ENCODE peak calls at places on chromosomes 1 and 21, in four cellular contexts. One of them, this sample, is unnamed.

GRCh38 chr1:116817582-116818064 is 63.4 kb downstream of the CD2 start:
- DNase-seq in endothelial cell of umbilical vein: peak
- DNase-seq in HFF-Myc: peak
- DNase-seq in AG04450: no peak
- DNase-seq in this sample: peak

GRCh38 chr1:51622455-51622913 is 5.6 kb downstream of the OSBPL9 start:
- DNase-seq in endothelial cell of umbilical vein: peak
- DNase-seq in HFF-Myc: peak
- DNase-seq in AG04450: no peak
- DNase-seq in this sample: peak

GRCh38 chr1:172763088-172763487 is 104.2 kb downstream of the FASLG start:
- DNase-seq in endothelial cell of umbilical vein: no peak
- DNase-seq in AG04450: no peak
- DNase-seq in HFF-Myc: no peak
- DNase-seq in this sample: no peak

GRCh38 chr21:16002872-16003466 is 273.2 kb downstream of the USP25 start:
- DNase-seq in AG04450: no peak
- DNase-seq in HFF-Myc: peak
- DNase-seq in endothelial cell of umbilical vein: peak
- DNase-seq in this sample: no peak

GRCh38 chr1:227946624-227947424 is 908 bp downstream of the WNT9A start:
- DNase-seq in AG04450: no peak
- DNase-seq in endothelial cell of umbilical vein: no peak
- DNase-seq in HFF-Myc: no peak
- DNase-seq in this sample: no peak

GRCh38 chr1:156517746-156518145 is 17.2 kb upstream of the MEF2D start:
- DNase-seq in HFF-Myc: no peak
- DNase-seq in endothelial cell of umbilical vein: no peak
- DNase-seq in AG04450: no peak
- DNase-seq in this sample: no peak

GRCh38 chr1:9112961-9113880 is 15.7 kb downstream of the GPR157 start:
- DNase-seq in HFF-Myc: no peak
- DNase-seq in endothelial cell of umbilical vein: no peak
- DNase-seq in AG04450: no peak
- DNase-seq in this sample: no peak

GRCh38 chr1:66269222-66269621 is 264.7 kb upstream of the SGIP1 start:
- DNase-seq in AG04450: no peak
- DNase-seq in endothelial cell of umbilical vein: no peak
- DNase-seq in HFF-Myc: no peak
- DNase-seq in this sample: no peak

GRCh38 chr1:78743626-78744025 is 94.0 kb downstream of the IFI44 start:
- DNase-seq in AG04450: no peak
- DNase-seq in HFF-Myc: peak
- DNase-seq in endothelial cell of umbilical vein: no peak
- DNase-seq in this sample: no peak

GRCh38 chr1:2205191-2205952 is 10.8 kb upstream of the FAAP20 start:
- DNase-seq in HFF-Myc: no peak
- DNase-seq in AG04450: peak
- DNase-seq in endothelial cell of umbilical vein: peak
- DNase-seq in this sample: peak

DNA sequence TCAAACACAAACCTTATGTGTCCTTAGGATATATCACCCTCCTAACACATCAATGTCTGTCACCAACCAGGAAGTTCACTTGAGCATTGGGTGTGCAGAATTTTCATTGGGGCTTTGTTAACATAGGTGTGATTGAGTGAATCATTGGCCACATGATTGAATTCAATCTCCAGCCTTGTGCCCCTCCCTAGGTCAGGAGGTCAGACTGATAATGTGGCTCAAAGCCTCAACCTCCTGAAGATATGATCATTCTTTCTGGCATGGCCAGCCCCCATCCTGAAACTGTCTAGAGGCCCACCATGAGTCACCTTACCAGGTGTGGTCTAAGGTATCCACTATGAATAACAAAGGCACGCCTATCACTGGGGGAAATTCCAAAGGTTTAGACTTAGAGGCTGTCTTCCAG is 90.1 kb downstream of the PKN2 start:
- DNase-seq in HFF-Myc: no peak
- DNase-seq in AG04450: no peak
- DNase-seq in endothelial cell of umbilical vein: no peak
- DNase-seq in this sample: no peak
- H3K4me3 ChIP-seq in HFF-Myc: no peak
- H3K4me3 ChIP-seq in AG04450: no peak
- H3K4me3 ChIP-seq in endothelial cell of umbilical vein: no peak
- H3K4me3 ChIP-seq in this sample: no peak

DNA sequence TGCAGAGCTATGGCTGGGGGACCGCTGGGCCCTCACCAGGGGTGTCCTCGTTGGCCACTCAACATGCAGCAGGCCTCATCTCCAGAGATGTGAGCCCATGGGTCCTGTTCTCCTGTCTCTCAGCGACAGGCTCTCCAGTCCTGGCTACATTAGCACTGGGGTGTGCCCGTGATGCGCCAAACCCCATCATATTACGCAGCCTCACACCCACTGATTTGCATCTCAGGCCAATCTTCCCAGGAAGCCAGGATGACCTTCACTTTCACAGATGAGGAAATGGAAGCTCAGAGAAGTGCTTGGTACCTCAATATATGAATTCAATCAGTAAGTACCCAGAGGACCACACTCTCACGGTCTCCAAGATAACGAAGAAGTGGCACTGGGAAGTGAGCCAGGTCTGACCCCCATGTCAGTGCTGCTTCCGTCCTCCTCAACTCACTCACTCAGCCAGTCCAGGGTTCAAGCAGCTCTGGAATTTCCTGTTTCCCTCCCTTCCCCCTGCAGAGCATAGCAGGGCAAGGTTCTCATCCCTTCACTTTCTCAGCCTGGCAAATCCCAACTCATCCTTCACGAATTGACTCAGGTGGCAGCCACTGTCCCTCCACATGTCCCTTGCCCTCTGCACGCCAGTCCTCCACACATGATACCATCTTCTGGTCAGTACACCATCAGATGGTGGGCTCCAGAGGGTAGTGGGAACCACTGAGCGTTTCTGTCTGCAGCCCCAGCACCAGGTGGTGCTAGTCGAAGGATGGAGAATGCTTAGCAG is 28.9 kb upstream of the EVA1B start:
- DNase-seq in AG04450: no peak
- DNase-seq in endothelial cell of umbilical vein: peak
- DNase-seq in HFF-Myc: no peak
- DNase-seq in this sample: no peak
- H3K4me3 ChIP-seq in AG04450: no peak
- H3K4me3 ChIP-seq in endothelial cell of umbilical vein: no peak
- H3K4me3 ChIP-seq in HFF-Myc: no peak
- H3K4me3 ChIP-seq in this sample: no peak

GRCh38 chr1:205443585-205444299 is 12.1 kb downstream of the BLACAT1 start:
- DNase-seq in HFF-Myc: no peak
- DNase-seq in AG04450: no peak
- DNase-seq in endothelial cell of umbilical vein: no peak
- DNase-seq in this sample: no peak

GRCh38 chr1:205442051-205442721 is 13.7 kb downstream of the BLACAT1 start:
- DNase-seq in HFF-Myc: no peak
- DNase-seq in AG04450: no peak
- DNase-seq in endothelial cell of umbilical vein: no peak
- DNase-seq in this sample: no peak

GRCh38 chr1:205445653-205445955 is 10.2 kb downstream of the BLACAT1 start:
- DNase-seq in HFF-Myc: no peak
- DNase-seq in AG04450: no peak
- DNase-seq in endothelial cell of umbilical vein: no peak
- DNase-seq in this sample: no peak

GRCh38 chr1:205444931-205445652 is 10.8 kb downstream of the BLACAT1 start:
- DNase-seq in HFF-Myc: no peak
- DNase-seq in endothelial cell of umbilical vein: no peak
- DNase-seq in AG04450: no peak
- DNase-seq in this sample: no peak

DNA sequence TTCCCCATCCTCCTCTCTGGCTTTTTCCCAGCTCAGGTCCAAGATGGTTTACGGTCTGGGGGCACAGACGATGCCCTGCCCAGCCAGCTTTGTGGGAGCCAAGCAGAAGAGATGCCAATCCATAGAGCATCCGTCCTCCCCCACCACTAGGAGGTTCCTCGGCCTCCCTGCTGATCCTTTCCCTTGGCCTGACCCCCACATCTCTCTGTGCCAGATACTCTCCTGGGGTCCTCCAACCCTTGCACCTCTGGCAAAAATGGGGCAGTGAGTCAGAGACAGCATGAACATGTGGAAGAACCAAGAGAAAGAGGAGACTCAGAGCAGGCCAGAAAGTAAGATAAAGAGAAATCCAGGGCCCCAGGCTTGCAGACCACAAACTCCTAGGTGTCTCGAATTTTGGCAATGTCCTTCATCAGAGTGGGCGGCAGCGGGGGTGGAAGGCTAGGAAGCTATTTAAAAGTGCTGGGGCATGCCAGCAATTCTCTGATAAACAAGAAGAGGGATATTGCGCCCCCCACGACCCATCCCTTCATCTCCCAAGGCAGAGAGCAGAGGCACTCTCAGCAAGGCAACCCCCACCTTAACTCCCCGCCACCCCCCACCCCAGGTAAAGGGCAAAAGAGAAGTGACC is 11.4 kb downstream of the BLACAT1 start:
- DNase-seq in endothelial cell of umbilical vein: no peak
- DNase-seq in AG04450: no peak
- DNase-seq in HFF-Myc: no peak
- DNase-seq in this sample: no peak
- H3K4me3 ChIP-seq in endothelial cell of umbilical vein: no peak
- H3K4me3 ChIP-seq in AG04450: no peak
- H3K4me3 ChIP-seq in HFF-Myc: no peak
- H3K4me3 ChIP-seq in this sample: no peak

GRCh38 chr1:88463401-88463800 is 220.7 kb upstream of the PKN2 start:
- DNase-seq in HFF-Myc: no peak
- DNase-seq in endothelial cell of umbilical vein: no peak
- DNase-seq in AG04450: no peak
- DNase-seq in this sample: no peak

GRCh38 chr1:88457197-88457596 is 226.9 kb upstream of the PKN2 start:
- DNase-seq in AG04450: no peak
- DNase-seq in endothelial cell of umbilical vein: no peak
- DNase-seq in HFF-Myc: no peak
- DNase-seq in this sample: no peak

GRCh38 chr1:88466899-88467580 is 217.0 kb upstream of the PKN2 start:
- DNase-seq in endothelial cell of umbilical vein: no peak
- DNase-seq in HFF-Myc: no peak
- DNase-seq in AG04450: no peak
- DNase-seq in this sample: no peak

DNA sequence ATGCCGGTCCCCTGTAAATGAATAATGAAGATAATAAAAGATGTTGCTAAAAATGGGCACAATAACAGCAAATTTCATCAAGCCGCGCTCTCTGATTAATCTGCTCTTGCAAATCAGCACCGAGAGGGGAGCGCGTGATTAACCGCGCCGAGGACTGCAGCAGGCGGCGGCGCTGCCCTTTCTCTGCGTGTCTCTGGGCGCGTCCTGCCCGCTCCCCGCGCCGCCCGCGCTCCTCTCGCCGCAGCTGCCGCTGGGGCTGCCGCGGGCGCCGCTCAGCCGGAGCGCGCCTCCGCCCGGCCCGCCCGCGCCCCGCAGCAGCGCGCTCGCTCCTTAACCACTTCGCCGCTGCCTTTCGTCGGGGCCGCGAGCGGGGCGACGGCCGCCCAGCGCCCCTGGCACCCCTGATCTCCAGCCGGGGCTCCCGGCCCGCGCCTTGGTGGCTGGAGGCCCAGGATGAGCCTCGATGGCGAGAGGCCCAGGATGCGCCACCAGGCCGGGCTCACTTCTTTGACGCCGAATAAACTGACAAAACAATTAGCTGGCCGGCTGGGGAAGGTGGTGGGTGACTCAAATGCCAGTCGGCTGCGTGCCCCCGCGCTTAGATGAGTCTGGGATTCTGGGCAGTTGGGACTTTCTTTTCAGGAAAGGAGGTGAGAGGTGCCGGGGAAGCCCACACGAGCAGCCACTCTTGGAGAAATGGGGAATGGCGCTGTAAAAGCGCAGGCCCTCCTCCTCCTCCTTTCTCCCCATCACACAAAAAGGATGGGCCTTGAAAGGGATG is 221.4 kb upstream of the PKN2 start:
- DNase-seq in HFF-Myc: no peak
- DNase-seq in endothelial cell of umbilical vein: peak
- DNase-seq in AG04450: no peak
- DNase-seq in this sample: no peak
- H3K4me3 ChIP-seq in HFF-Myc: peak
- H3K4me3 ChIP-seq in endothelial cell of umbilical vein: peak
- H3K4me3 ChIP-seq in AG04450: peak
- H3K4me3 ChIP-seq in this sample: no peak

DNA sequence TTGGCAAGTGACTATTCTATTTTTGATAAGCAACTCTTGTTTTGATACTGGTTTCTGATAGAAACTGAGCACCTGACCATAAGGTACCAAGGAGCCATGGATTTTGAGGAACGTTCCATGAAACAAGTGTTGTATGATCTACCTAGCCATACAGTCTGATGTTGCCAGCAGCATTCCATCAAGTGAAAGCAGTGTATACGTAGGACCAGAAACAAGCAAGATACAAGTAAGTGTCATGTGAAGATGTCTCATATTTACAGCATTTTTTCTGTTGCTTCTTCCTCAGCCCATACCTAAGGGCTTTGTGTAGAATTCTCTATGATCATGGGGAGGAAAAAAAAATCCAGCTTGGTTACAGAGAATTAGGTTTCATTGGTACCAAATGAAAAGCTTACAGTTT is 55.6 kb upstream of the RABGAP1L start:
- DNase-seq in AG04450: no peak
- DNase-seq in endothelial cell of umbilical vein: no peak
- DNase-seq in HFF-Myc: no peak
- DNase-seq in this sample: no peak
- H3K4me3 ChIP-seq in AG04450: no peak
- H3K4me3 ChIP-seq in endothelial cell of umbilical vein: no peak
- H3K4me3 ChIP-seq in HFF-Myc: no peak
- H3K4me3 ChIP-seq in this sample: no peak